ENCODE peak calls at places on chromosome 16, in five cellular contexts. One of them, this sample, is unnamed.
A peak's percentile ranks its signal among the peaks of the same experiment; 100 is the strongest.

GRCh38 chr16:70577256-70577698 is 53.7 kb downstream of the SF3B3 start:
- DNase-seq in LoVo: peak; percentile 38
- DNase-seq in activated CD4-positive, alpha-beta T cell treated with anti-CD3 and anti-CD28 coated beads for 4 hours: no peak
- DNase-seq in ecto neural progenitor cell: no peak
- DNase-seq in ACHN: peak; percentile 74
- DNase-seq in this sample: no peak

GRCh38 chr16:69344171-69344570 is 4.6 kb downstream of the NIP7 start:
- DNase-seq in LoVo: no peak
- DNase-seq in activated CD4-positive, alpha-beta T cell treated with anti-CD3 and anti-CD28 coated beads for 4 hours: no peak
- DNase-seq in ecto neural progenitor cell: no peak
- DNase-seq in ACHN: no peak
- DNase-seq in this sample: no peak

GRCh38 chr16:64586756-64587155 is 535.1 kb downstream of the CDH11 start:
- DNase-seq in LoVo: no peak
- DNase-seq in activated CD4-positive, alpha-beta T cell treated with anti-CD3 and anti-CD28 coated beads for 4 hours: no peak
- DNase-seq in ecto neural progenitor cell: peak; percentile 37
- DNase-seq in ACHN: no peak
- DNase-seq in this sample: no peak

GRCh38 chr16:88558457-88559442 is 11.5 kb upstream of the ZC3H18 start:
- DNase-seq in LoVo: peak; percentile 87
- DNase-seq in activated CD4-positive, alpha-beta T cell treated with anti-CD3 and anti-CD28 coated beads for 4 hours: no peak
- DNase-seq in ecto neural progenitor cell: no peak
- DNase-seq in ACHN: peak; percentile 68
- DNase-seq in this sample: peak; percentile 72

GRCh38 chr16:65697516-65697915 is 575.7 kb upstream of the CDH11 start:
- DNase-seq in LoVo: no peak
- DNase-seq in activated CD4-positive, alpha-beta T cell treated with anti-CD3 and anti-CD28 coated beads for 4 hours: no peak
- DNase-seq in ecto neural progenitor cell: no peak
- DNase-seq in ACHN: no peak
- DNase-seq in this sample: no peak

GRCh38 chr16:89925596-89926079 is 2.5 kb downstream of the TUBB3 start:
- DNase-seq in LoVo: no peak
- DNase-seq in activated CD4-positive, alpha-beta T cell treated with anti-CD3 and anti-CD28 coated beads for 4 hours: no peak
- DNase-seq in ecto neural progenitor cell: no peak
- DNase-seq in ACHN: no peak
- DNase-seq in this sample: no peak

GRCh38 chr16:23537390-23537789 is 19.8 kb downstream of the EARS2 start:
- DNase-seq in LoVo: no peak
- DNase-seq in activated CD4-positive, alpha-beta T cell treated with anti-CD3 and anti-CD28 coated beads for 4 hours: no peak
- DNase-seq in ecto neural progenitor cell: no peak
- DNase-seq in ACHN: no peak
- DNase-seq in this sample: no peak

GRCh38 chr16:19601083-19601976 is 45.8 kb downstream of the VPS35L start:
- DNase-seq in LoVo: peak; percentile 53
- DNase-seq in activated CD4-positive, alpha-beta T cell treated with anti-CD3 and anti-CD28 coated beads for 4 hours: peak; percentile 9
- DNase-seq in ecto neural progenitor cell: no peak
- DNase-seq in ACHN: peak; percentile 57
- DNase-seq in this sample: peak; percentile 52

GRCh38 chr16:78515421-78515820 is 416.0 kb downstream of the WWOX start:
- DNase-seq in LoVo: no peak
- DNase-seq in activated CD4-positive, alpha-beta T cell treated with anti-CD3 and anti-CD28 coated beads for 4 hours: no peak
- DNase-seq in ecto neural progenitor cell: no peak
- DNase-seq in ACHN: no peak
- DNase-seq in this sample: no peak

GRCh38 chr16:14510939-14511797 is 118.9 kb downstream of the PARN start:
- DNase-seq in LoVo: no peak
- DNase-seq in activated CD4-positive, alpha-beta T cell treated with anti-CD3 and anti-CD28 coated beads for 4 hours: no peak
- DNase-seq in ecto neural progenitor cell: no peak
- DNase-seq in ACHN: peak; percentile 40
- DNase-seq in this sample: peak; percentile 6

GRCh38 chr16:19168173-19169080 is at the start of gene SYT17:
- DNase-seq in LoVo: peak; percentile 26
- DNase-seq in activated CD4-positive, alpha-beta T cell treated with anti-CD3 and anti-CD28 coated beads for 4 hours: no peak
- DNase-seq in ecto neural progenitor cell: peak; percentile 64
- DNase-seq in ACHN: no peak
- DNase-seq in this sample: no peak

GRCh38 chr16:281660-282249 is 1.2 kb upstream of the PDIA2 start:
- DNase-seq in LoVo: no peak
- DNase-seq in activated CD4-positive, alpha-beta T cell treated with anti-CD3 and anti-CD28 coated beads for 4 hours: no peak
- DNase-seq in ecto neural progenitor cell: no peak
- DNase-seq in ACHN: no peak
- DNase-seq in this sample: no peak

GRCh38 chr16:81639931-81640680 is 139.0 kb upstream of the PLCG2 start:
- DNase-seq in LoVo: no peak
- DNase-seq in activated CD4-positive, alpha-beta T cell treated with anti-CD3 and anti-CD28 coated beads for 4 hours: no peak
- DNase-seq in ecto neural progenitor cell: no peak
- DNase-seq in ACHN: no peak
- DNase-seq in this sample: no peak

GRCh38 chr16:73124665-73125064 is 76.7 kb upstream of the ZFHX3 start:
- DNase-seq in LoVo: no peak
- DNase-seq in activated CD4-positive, alpha-beta T cell treated with anti-CD3 and anti-CD28 coated beads for 4 hours: no peak
- DNase-seq in ecto neural progenitor cell: no peak
- DNase-seq in ACHN: no peak
- DNase-seq in this sample: no peak

GRCh38 chr16:4787627-4788482 is at the start of gene SEPTIN12:
- DNase-seq in LoVo: no peak
- DNase-seq in activated CD4-positive, alpha-beta T cell treated with anti-CD3 and anti-CD28 coated beads for 4 hours: no peak
- DNase-seq in ecto neural progenitor cell: no peak
- DNase-seq in ACHN: no peak
- DNase-seq in this sample: no peak

GRCh38 chr16:78489631-78490030 is 390.2 kb downstream of the WWOX start:
- DNase-seq in LoVo: no peak
- DNase-seq in activated CD4-positive, alpha-beta T cell treated with anti-CD3 and anti-CD28 coated beads for 4 hours: no peak
- DNase-seq in ecto neural progenitor cell: peak; percentile 8
- DNase-seq in ACHN: no peak
- DNase-seq in this sample: no peak

GRCh38 chr16:73771676-73772075 is 524.9 kb upstream of the PSMD7 start:
- DNase-seq in LoVo: no peak
- DNase-seq in activated CD4-positive, alpha-beta T cell treated with anti-CD3 and anti-CD28 coated beads for 4 hours: no peak
- DNase-seq in ecto neural progenitor cell: no peak
- DNase-seq in ACHN: no peak
- DNase-seq in this sample: no peak

GRCh38 chr16:19913306-19913717 is 28.7 kb upstream of the GPRC5B start:
- DNase-seq in LoVo: no peak
- DNase-seq in activated CD4-positive, alpha-beta T cell treated with anti-CD3 and anti-CD28 coated beads for 4 hours: no peak
- DNase-seq in ecto neural progenitor cell: no peak
- DNase-seq in ACHN: no peak
- DNase-seq in this sample: peak; percentile 5

GRCh38 chr16:62829615-62830014 is 793.4 kb upstream of the CDH8 start:
- DNase-seq in LoVo: no peak
- DNase-seq in activated CD4-positive, alpha-beta T cell treated with anti-CD3 and anti-CD28 coated beads for 4 hours: no peak
- DNase-seq in ecto neural progenitor cell: no peak
- DNase-seq in ACHN: no peak
- DNase-seq in this sample: peak; percentile 10

GRCh38 chr16:64951193-64951592 is 170.7 kb downstream of the CDH11 start:
- DNase-seq in LoVo: no peak
- DNase-seq in activated CD4-positive, alpha-beta T cell treated with anti-CD3 and anti-CD28 coated beads for 4 hours: no peak
- DNase-seq in ecto neural progenitor cell: no peak
- DNase-seq in ACHN: no peak
- DNase-seq in this sample: no peak

GRCh38 chr16:48317614-48318013 is 67.6 kb downstream of the SIAH1 start:
- DNase-seq in LoVo: no peak
- DNase-seq in activated CD4-positive, alpha-beta T cell treated with anti-CD3 and anti-CD28 coated beads for 4 hours: no peak
- DNase-seq in ecto neural progenitor cell: no peak
- DNase-seq in ACHN: peak; percentile 45
- DNase-seq in this sample: peak; percentile 27

GRCh38 chr16:57469917-57470470 is 7.5 kb downstream of the POLR2C start:
- DNase-seq in LoVo: no peak
- DNase-seq in activated CD4-positive, alpha-beta T cell treated with anti-CD3 and anti-CD28 coated beads for 4 hours: no peak
- DNase-seq in ecto neural progenitor cell: no peak
- DNase-seq in ACHN: no peak
- DNase-seq in this sample: no peak

GRCh38 chr16:19020689-19021088 is 37.0 kb downstream of the TMC7 start:
- DNase-seq in LoVo: no peak
- DNase-seq in activated CD4-positive, alpha-beta T cell treated with anti-CD3 and anti-CD28 coated beads for 4 hours: no peak
- DNase-seq in ecto neural progenitor cell: no peak
- DNase-seq in ACHN: no peak
- DNase-seq in this sample: no peak

GRCh38 chr16:54926166-54926838 is 4.4 kb upstream of the IRX5 start:
- DNase-seq in LoVo: no peak
- DNase-seq in activated CD4-positive, alpha-beta T cell treated with anti-CD3 and anti-CD28 coated beads for 4 hours: no peak
- DNase-seq in ecto neural progenitor cell: no peak
- DNase-seq in ACHN: peak; percentile 72
- DNase-seq in this sample: peak; percentile 39

GRCh38 chr16:11151156-11151904 is 104.7 kb downstream of the SOCS1 start:
- DNase-seq in LoVo: no peak
- DNase-seq in activated CD4-positive, alpha-beta T cell treated with anti-CD3 and anti-CD28 coated beads for 4 hours: no peak
- DNase-seq in ecto neural progenitor cell: no peak
- DNase-seq in ACHN: no peak
- DNase-seq in this sample: no peak

GRCh38 chr16:69620564-69620963 is 54.8 kb downstream of the NFAT5 start:
- DNase-seq in LoVo: no peak
- DNase-seq in activated CD4-positive, alpha-beta T cell treated with anti-CD3 and anti-CD28 coated beads for 4 hours: no peak
- DNase-seq in ecto neural progenitor cell: no peak
- DNase-seq in ACHN: no peak
- DNase-seq in this sample: no peak